ENCODE peak calls at places on chromosomes 6 and 20, in six cellular contexts. C, F, O, E, D and N are unnamed samples.

GRCh38 chr6:114154812-114155211 is 183.9 kb upstream of the HDAC2 start:
- DNase-seq in D (no peak), O (no peak), E (no peak), C (no peak), F (no peak), N (no peak)

GRCh38 chr6:119962505-119962904 is 612.9 kb upstream of the MAN1A1 start:
- DNase-seq in C (no peak), O (no peak), F (no peak), E (no peak), D (no peak), N (no peak)

GRCh38 chr6:132399376-132400074 is 1.8 kb downstream of the MOXD1 start:
- DNase-seq in E (no peak), D (no peak), F (no peak), O (no peak), C (no peak), N (no peak)

GRCh38 chr6:105184921-105185320 is 5.1 kb upstream of the POPDC3 start:
- DNase-seq in C (no peak), E (no peak), O (no peak), F (no peak), D (no peak), N (no peak)

GRCh38 chr20:62120990-62121775 is 1.1 kb upstream of the LSM14B start:
- DNase-seq in E (peak), C (no peak), O (peak), F (peak), D (peak), N (peak)

GRCh38 chr6:1726341-1726763 is 116.6 kb downstream of the FOXC1 start:
- DNase-seq in D (no peak), C (no peak), E (no peak), O (no peak), F (no peak), N (no peak)

GRCh38 chr6:87982134-87982533 is 65.5 kb upstream of the SPACA1 start:
- DNase-seq in E (no peak), C (no peak), O (no peak), D (no peak), F (no peak), N (no peak)

GRCh38 chr6:169999367-169999766 is 247.9 kb downstream of the ERMARD start:
- DNase-seq in C (no peak), D (no peak), E (no peak), F (no peak), O (no peak), N (no peak)

GRCh38 chr6:150622941-150623874 is 23.5 kb downstream of the PLEKHG1 start:
- DNase-seq in O (no peak), C (no peak), D (no peak), E (no peak), F (no peak), N (no peak)

GRCh38 chr20:63923626-63924025 is 28.7 kb downstream of the DNAJC5 start:
- DNase-seq in D (no peak), O (no peak), E (no peak), F (no peak), C (no peak), N (no peak)

GRCh38 chr6:122995930-122996796 is at the start of gene CLVS2:
- DNase-seq in C (no peak), F (no peak), O (no peak), D (peak), E (no peak), N (no peak)

GRCh38 chr6:129673758-129674157 is 36.2 kb downstream of the ARHGAP18 start:
- DNase-seq in D (no peak), E (no peak), F (no peak), O (no peak), C (no peak), N (no peak)

GRCh38 chr6:2714359-2714895 is 36.3 kb downstream of the MYLK4 start:
- DNase-seq in F (no peak), D (no peak), E (no peak), O (no peak), C (no peak), N (no peak)

GRCh38 chr20:3181270-3181669 is 7.9 kb upstream of the LZTS3 start:
- DNase-seq in C (no peak), E (no peak), F (no peak), O (no peak), D (no peak), N (no peak)

GRCh38 chr20:50995506-50995905 is 27.4 kb downstream of the KCNG1 start:
- DNase-seq in D (no peak), F (no peak), E (no peak), O (no peak), C (no peak), N (no peak)

GRCh38 chr6:34004706-34005105 is 141.2 kb downstream of the GRM4 start:
- DNase-seq in C (no peak), E (no peak), F (no peak), D (no peak), O (no peak), N (no peak)

GRCh38 chr20:60512436-60512835 is 554.2 kb downstream of the CDH26 start:
- DNase-seq in C (no peak), O (no peak), E (no peak), F (no peak), D (no peak), N (no peak)

GRCh38 chr6:9159051-9159450 is 723.7 kb upstream of the SLC35B3 start:
- DNase-seq in C (no peak), E (no peak), F (no peak), O (no peak), D (no peak), N (no peak)

GRCh38 chr20:9286501-9286900 is 217.6 kb downstream of the PLCB4 start:
- DNase-seq in C (no peak), O (no peak), E (no peak), F (no peak), D (no peak), N (no peak)

GRCh38 chr20:59518881-59519706 is 85.2 kb upstream of the PHACTR3 start:
- DNase-seq in C (no peak), O (peak), F (no peak), D (peak), E (peak), N (no peak)

GRCh38 chr6:39029156-39030011 is 19.2 kb upstream of the GLP1R start:
- DNase-seq in E (peak), C (no peak), D (peak), F (no peak), O (no peak), N (no peak)

GRCh38 chr6:73854998-73855718 is 159.2 kb downstream of the CD109 start:
- DNase-seq in O (peak), F (no peak), D (peak), E (peak), C (no peak), N (peak)

GRCh38 chr6:16731503-16732018 is 29.7 kb downstream of the ATXN1 start:
- DNase-seq in C (no peak), D (no peak), F (no peak), O (peak), E (no peak), N (peak)

GRCh38 chr20:25313608-25314007 is 65.7 kb downstream of the PYGB start:
- DNase-seq in C (no peak), O (no peak), D (no peak), F (no peak), E (no peak), N (no peak)

GRCh38 chr6:107718341-107718740 is 105.8 kb downstream of the SCML4 start:
- DNase-seq in E (no peak), F (no peak), O (no peak), D (no peak), C (no peak), N (no peak)

GRCh38 chr6:24662206-24662605 is 4.5 kb downstream of the TDP2 start:
- DNase-seq in E (no peak), O (no peak), F (no peak), D (no peak), C (no peak), N (no peak)

GRCh38 chr6:22512716-22513452 is 56.5 kb upstream of the HDGFL1 start:
- DNase-seq in E (no peak), D (no peak), F (no peak), C (no peak), O (no peak), N (no peak)

GRCh38 chr6:37030599-37030998 is 25.1 kb downstream of the FGD2 start:
- DNase-seq in C (no peak), D (no peak), E (no peak), F (no peak), O (no peak), N (no peak)

GRCh38 chr6:100509101-100509500 is 44.4 kb upstream of the SIM1 start:
- DNase-seq in F (no peak), E (no peak), D (no peak), C (no peak), O (no peak), N (no peak)

GRCh38 chr20:51121901-51122412 is 99.0 kb upstream of the KCNG1 start:
- DNase-seq in F (no peak), C (no peak), E (no peak), D (peak), O (no peak), N (no peak)

GRCh38 chr6:18379376-18380117 is 7.6 kb upstream of the RNF144B start:
- DNase-seq in D (no peak), E (no peak), O (no peak), C (no peak), F (no peak), N (no peak)

GRCh38 chr20:51525241-51526104 is 17.0 kb downstream of the NFATC2 start:
- DNase-seq in O (peak), E (no peak), D (no peak), F (peak), C (no peak), N (no peak)

GRCh38 chr6:71326611-71327010 is 38.0 kb downstream of the OGFRL1 start:
- DNase-seq in C (no peak), E (no peak), F (no peak), O (no peak), D (no peak), N (no peak)

GRCh38 chr6:123201869-123202372 is 205.9 kb downstream of the CLVS2 start:
- DNase-seq in F (peak), O (no peak), C (no peak), E (no peak), D (no peak), N (no peak)

GRCh38 chr6:124999105-124999764 is 37.0 kb downstream of the RNF217 start:
- DNase-seq in E (no peak), O (no peak), C (no peak), D (no peak), F (no peak), N (no peak)

GRCh38 chr20:7985916-7986315 is 33.6 kb downstream of the TMX4 start:
- DNase-seq in C (no peak), E (no peak), F (no peak), O (no peak), D (no peak), N (no peak)

DNA sequence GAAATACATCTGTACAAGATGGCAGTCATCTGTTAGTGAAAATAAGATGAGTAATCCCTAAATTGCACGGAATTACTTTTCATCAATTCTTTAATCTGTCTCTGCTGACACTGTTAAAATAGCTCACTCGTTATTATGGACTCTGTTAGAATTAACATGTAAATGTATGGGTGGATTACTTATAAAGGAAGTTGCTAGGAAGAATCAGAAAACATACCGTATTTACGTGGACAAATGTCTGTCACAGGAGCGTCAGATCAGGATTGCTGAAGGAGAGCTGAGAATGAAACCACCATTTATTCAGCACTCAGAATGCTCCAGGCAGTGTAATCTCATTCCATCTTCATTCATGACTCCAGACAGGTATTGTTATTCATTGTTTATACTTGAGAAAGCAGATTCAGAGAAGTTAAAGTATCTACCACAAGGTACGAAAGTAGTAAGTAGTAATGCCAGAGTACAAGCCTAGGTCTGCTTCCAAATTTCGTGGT is 1.3 kb upstream of the LCA5 start:
- DNase-seq in O (no peak), F (no peak), D (no peak), C (no peak), E (no peak), N (no peak)
- H3K27ac ChIP-seq in O (no peak), F (no peak), D (no peak), C (no peak), E (no peak), N (peak)

DNA sequence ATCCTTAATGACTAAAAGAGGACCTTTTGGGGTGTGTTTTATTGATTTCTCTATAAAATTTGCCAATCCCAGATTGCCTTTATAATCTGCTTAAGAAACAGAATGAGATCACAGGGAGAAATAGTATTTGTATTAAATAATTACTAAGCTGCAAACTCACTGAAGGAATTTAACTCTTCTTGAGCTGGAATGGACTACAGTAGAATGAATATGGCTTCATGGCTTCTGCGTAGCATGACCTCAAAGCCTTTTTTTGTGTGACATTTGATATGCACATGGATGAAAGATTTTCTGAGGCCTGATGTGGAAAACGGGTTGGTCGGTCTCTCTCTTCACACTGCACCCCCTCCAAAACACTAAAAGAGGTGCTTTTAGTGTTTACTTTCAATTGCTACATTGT is 115.9 kb downstream of the QKI start:
- DNase-seq in C (no peak), F (no peak), E (no peak), O (no peak), D (no peak), N (no peak)
- H3K27ac ChIP-seq in C (no peak), F (no peak), E (no peak), O (no peak), D (peak), N (no peak)

DNA sequence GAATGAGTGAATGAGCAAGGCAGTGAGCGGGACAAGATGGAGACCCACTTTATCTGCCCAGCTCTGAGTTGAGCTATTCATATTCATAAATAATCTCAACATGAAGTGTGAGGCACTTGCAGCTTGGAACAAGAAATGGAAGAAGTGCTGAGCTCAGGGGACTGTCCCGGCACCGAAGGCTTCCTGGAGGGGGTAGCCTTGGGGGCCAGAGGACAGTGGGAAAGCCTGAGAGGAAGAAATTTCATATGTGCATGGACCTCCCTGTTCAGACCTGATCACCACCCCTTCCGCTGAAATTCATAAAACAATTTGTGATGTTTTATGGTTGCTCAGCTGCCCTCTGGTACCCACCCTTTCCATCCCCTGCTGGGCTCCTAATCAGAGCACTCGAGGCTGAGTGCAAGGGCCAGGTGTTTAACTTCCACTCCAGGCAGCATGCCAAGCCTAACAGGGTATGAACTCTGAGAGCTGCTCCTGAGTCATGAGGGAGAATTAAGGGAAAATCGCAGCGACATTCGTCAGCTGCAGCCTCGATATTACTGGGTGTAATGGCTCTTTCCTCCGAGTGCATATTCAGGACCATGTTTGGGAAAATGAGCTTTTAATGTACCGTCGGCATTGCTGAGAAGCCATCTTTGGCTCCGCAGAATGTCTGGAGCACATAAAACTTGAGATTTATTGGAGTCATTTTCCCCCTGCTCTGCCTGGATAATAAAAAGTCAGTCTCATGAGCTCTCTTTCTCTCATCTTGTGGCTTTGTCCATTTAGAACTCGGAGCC is 103.4 kb downstream of the TOX2 start:
- DNase-seq in C (peak), O (no peak), E (peak), D (peak), F (peak), N (no peak)
- H3K27ac ChIP-seq in C (peak), O (no peak), E (peak), D (peak), F (peak), N (no peak)

GRCh38 chr20:17587831-17588230 is 18.0 kb downstream of the DSTN start:
- DNase-seq in E (no peak), C (no peak), F (no peak), O (no peak), D (no peak), N (no peak)

GRCh38 chr20:17590245-17590644 is 20.4 kb downstream of the DSTN start:
- DNase-seq in D (no peak), F (no peak), E (no peak), C (no peak), O (no peak), N (no peak)

GRCh38 chr20:17587148-17587547 is 17.3 kb downstream of the DSTN start:
- DNase-seq in E (no peak), F (no peak), D (no peak), O (no peak), C (no peak), N (no peak)

GRCh38 chr20:17586250-17586649 is 16.4 kb downstream of the DSTN start:
- DNase-seq in O (no peak), E (no peak), C (no peak), F (no peak), D (no peak), N (no peak)

DNA sequence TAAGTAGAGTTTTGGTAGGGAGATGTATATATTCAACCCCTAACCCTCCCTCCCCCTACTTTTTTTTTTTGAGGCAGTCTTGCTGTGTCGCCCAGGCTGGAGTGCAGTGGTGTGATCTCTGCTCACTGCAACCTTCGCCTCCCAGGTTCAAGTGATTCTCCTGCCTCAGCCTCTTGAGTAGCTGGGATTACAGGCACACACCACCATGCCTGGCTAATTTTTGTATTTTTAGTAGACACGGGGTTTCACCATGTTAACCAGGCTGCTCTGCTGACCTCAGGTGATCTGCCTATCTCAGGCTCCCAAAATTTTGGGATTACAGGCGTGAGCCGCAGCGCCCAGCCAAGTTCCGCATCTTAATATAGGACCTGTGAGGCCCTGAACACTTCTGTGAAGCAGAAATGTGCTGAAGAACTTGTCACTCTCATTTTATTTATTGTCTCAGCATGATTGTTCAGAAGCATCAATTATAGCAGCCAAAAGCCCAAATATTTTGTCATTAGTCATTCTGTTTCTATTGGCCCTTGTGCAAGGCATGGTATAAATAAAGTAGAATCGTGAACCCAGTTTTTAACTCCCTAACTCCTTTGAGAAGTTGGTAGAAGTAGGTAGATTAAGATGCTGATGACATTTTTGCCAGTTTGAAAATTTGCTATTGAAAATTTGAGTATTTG is 19.4 kb downstream of the DSTN start:
- DNase-seq in E (no peak), C (no peak), D (no peak), O (no peak), F (peak), N (no peak)
- H3K27ac ChIP-seq in E (no peak), C (peak), D (peak), O (no peak), F (peak), N (no peak)

GRCh38 chr6:158785036-158785435 is 34.1 kb downstream of the EZR start:
- DNase-seq in O (no peak), F (no peak), D (no peak), C (no peak), E (no peak), N (no peak)
- H3K27ac ChIP-seq in O (no peak), F (no peak), D (peak), C (no peak), E (peak), N (no peak)

GRCh38 chr6:14117158-14118090 is at the start of gene CD83:
- DNase-seq in F (peak), D (peak), C (no peak), E (peak), O (peak), N (peak)
- H3K27ac ChIP-seq in F (no peak), D (peak), C (no peak), E (peak), O (peak), N (peak)

DNA sequence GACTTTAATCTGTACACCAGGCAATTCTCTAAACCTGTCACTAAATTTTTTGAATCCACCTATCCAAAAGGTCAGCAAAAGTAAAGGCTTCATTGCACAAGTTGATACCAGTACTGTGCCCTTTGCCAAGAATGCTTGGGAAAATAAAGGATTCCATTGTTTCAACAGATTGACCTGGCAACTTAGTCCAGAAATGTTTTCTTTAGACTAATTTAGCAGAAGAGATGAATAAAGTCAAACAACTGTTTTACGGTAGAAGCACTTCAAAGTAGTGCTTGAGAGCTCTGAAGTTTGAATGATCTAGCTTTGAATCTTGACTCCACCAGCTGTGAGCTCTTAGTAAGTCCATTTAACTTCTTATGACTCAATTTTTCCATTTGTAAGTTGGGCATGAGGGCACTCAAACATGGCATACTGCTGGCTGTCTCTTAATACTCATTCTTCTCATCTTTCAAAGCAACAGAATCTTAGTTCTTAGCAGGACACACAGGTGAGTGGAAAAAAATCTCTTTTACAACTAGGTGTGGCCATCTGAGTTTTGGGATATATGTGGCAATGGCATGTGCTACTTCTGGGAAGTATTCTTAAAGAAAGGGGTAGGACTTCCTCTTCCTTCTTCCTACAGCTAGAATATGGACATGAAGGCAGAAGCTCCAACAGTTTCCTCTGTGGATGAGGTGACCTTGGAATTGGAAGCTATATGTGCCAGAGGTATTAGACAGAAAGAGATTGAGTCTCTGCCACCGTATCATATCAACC is 55.9 kb upstream of the LOC128125822 start:
- DNase-seq in D (no peak), O (no peak), F (no peak), E (peak), C (no peak), N (no peak)
- H3K27ac ChIP-seq in D (peak), O (no peak), F (no peak), E (peak), C (no peak), N (no peak)